ENCODE peak calls at places on chromosomes 12 and 14, in five cellular contexts. V is H1, Z is mesenchymal stem cell, A is trophoblast cell, I is neuronal stem cell. H is an unnamed sample.

GRCh38 chr12:19988457-19988856 is 379.9 kb upstream of the PDE3A start:
- DNase-seq in I (no peak), V (no peak), A (no peak), Z (no peak), H (no peak)

GRCh38 chr12:7009512-7009911 is 8.8 kb downstream of the LPCAT3 start:
- DNase-seq in A (no peak), Z (peak), V (no peak), I (no peak), H (no peak)

GRCh38 chr12:93237235-93237915 is 140.3 kb upstream of the NUDT4 start:
- DNase-seq in I (no peak), V (no peak), A (no peak), Z (no peak), H (no peak)

GRCh38 chr14:100746326-100746725 is 19.6 kb downstream of the DLK1 start:
- DNase-seq in A (no peak), I (no peak), V (no peak), Z (peak), H (no peak)

GRCh38 chr12:22018860-22019259 is 27.2 kb upstream of the CMAS start:
- DNase-seq in V (no peak), Z (no peak), A (peak), I (no peak), H (no peak)

GRCh38 chr14:100893760-100894159 is 9.8 kb downstream of the RTL1 start:
- DNase-seq in A (no peak), Z (no peak), V (no peak), I (no peak), H (peak)

GRCh38 chr14:98244162-98244948 is 1027.6 kb downstream of the BCL11B start:
- DNase-seq in V (no peak), I (no peak), A (no peak), Z (no peak), H (no peak)

GRCh38 chr12:15883536-15883935 is 1.3 kb downstream of the STRAP start:
- DNase-seq in Z (peak), V (no peak), I (no peak), A (no peak), H (no peak)

GRCh38 chr12:54372113-54372806 is 8.0 kb upstream of the GPR84 start:
- DNase-seq in I (no peak), Z (no peak), V (no peak), A (no peak), H (no peak)

GRCh38 chr14:105760691-105761344 is 234.4 kb downstream of the TMEM121 start:
- DNase-seq in I (no peak), Z (no peak), A (no peak), V (no peak), H (no peak)

GRCh38 chr14:43540948-43541347 is 966.1 kb downstream of the FSCB start:
- DNase-seq in A (peak), I (no peak), Z (peak), V (peak), H (peak)

GRCh38 chr12:14272954-14273910 is 92.2 kb upstream of the ATF7IP start:
- DNase-seq in Z (peak), A (peak), V (no peak), I (no peak), H (no peak)

GRCh38 chr12:90174198-90174510 is 465.5 kb upstream of the ATP2B1 start:
- DNase-seq in V (no peak), Z (peak), I (no peak), A (no peak), H (no peak)

GRCh38 chr12:51814311-51815088 is 34.0 kb downstream of the FIGNL2 start:
- DNase-seq in I (peak), V (no peak), A (peak), Z (peak), H (peak)

GRCh38 chr12:49832836-49833421 is 4.7 kb upstream of the NCKAP5L start:
- DNase-seq in V (no peak), I (no peak), Z (peak), A (peak), H (no peak)

GRCh38 chr14:101499080-101499479 is 62.2 kb upstream of the DIO3 start:
- DNase-seq in I (no peak), Z (no peak), V (no peak), A (no peak), H (peak)

GRCh38 chr12:117580718-117581062 is 219.3 kb upstream of the NOS1 start:
- DNase-seq in V (peak), A (no peak), Z (no peak), I (peak), H (peak)

GRCh38 chr12:24668563-24668962 is 280.3 kb downstream of the BCAT1 start:
- DNase-seq in I (no peak), V (no peak), A (no peak), Z (peak), H (no peak)

GRCh38 chr14:104563742-104564615 is 15.6 kb upstream of the C14orf180 start:
- DNase-seq in Z (peak), I (peak), A (peak), V (peak), H (peak)

GRCh38 chr12:20463920-20464524 is 95.7 kb downstream of the PDE3A start:
- DNase-seq in I (no peak), V (no peak), Z (peak), A (peak), H (no peak)

GRCh38 chr12:1929985-1930815 is 11.7 kb upstream of the CACNA2D4 start:
- DNase-seq in Z (no peak), I (no peak), A (no peak), V (no peak), H (peak)

GRCh38 chr12:47736877-47737676 is 11.8 kb upstream of the ENDOU start:
- DNase-seq in V (no peak), I (no peak), A (no peak), Z (peak), H (peak)

GRCh38 chr14:22556021-22556989 is 32.7 kb downstream of the DAD1 start:
- DNase-seq in V (no peak), A (no peak), I (no peak), Z (peak), H (no peak)

GRCh38 chr12:51864701-51865469 is 16.4 kb upstream of the FIGNL2 start:
- DNase-seq in Z (no peak), I (no peak), A (no peak), V (no peak), H (peak)

GRCh38 chr12:13368971-13369370 is 172.4 kb downstream of the EMP1 start:
- DNase-seq in A (no peak), I (peak), Z (no peak), V (no peak), H (no peak)

GRCh38 chr12:57452937-57453509 is 2.1 kb upstream of the INHBE start:
- DNase-seq in A (peak), V (no peak), Z (peak), I (no peak), H (peak)

GRCh38 chr12:78120866-78121590 is 290.3 kb downstream of the NAV3 start:
- DNase-seq in V (no peak), Z (peak), A (peak), I (no peak), H (no peak)

GRCh38 chr12:64877363-64878004 is 53.0 kb downstream of the TBC1D30 start:
- DNase-seq in I (no peak), V (no peak), A (no peak), Z (no peak), H (no peak)

GRCh38 chr12:47610847-47611246 is 95.0 kb downstream of the RPAP3 start:
- DNase-seq in I (no peak), V (no peak), A (no peak), Z (no peak), H (no peak)

GRCh38 chr14:21100931-21101330 is at the start of gene TMEM253:
- DNase-seq in V (no peak), A (no peak), I (no peak), Z (no peak), H (no peak)

GRCh38 chr12:2586159-2587035 is 208.4 kb upstream of the FKBP4 start:
- DNase-seq in Z (peak), I (no peak), V (no peak), A (no peak), H (peak)

GRCh38 chr14:79418649-79419415 is 792.5 kb downstream of the DIO2 start:
- DNase-seq in Z (no peak), I (no peak), V (no peak), A (no peak), H (no peak)
- H2BK12ac ChIP-seq in Z (no peak), I (no peak), V (no peak), A (no peak), H (no peak)

GRCh38 chr12:75509621-75510020 is 1.8 kb downstream of the KRR1 start:
- DNase-seq in A (no peak), I (no peak), V (no peak), Z (no peak), H (no peak)
- H2AFZ ChIP-seq in A (no peak), I (no peak), V (no peak), Z (no peak), H (no peak)

DNA sequence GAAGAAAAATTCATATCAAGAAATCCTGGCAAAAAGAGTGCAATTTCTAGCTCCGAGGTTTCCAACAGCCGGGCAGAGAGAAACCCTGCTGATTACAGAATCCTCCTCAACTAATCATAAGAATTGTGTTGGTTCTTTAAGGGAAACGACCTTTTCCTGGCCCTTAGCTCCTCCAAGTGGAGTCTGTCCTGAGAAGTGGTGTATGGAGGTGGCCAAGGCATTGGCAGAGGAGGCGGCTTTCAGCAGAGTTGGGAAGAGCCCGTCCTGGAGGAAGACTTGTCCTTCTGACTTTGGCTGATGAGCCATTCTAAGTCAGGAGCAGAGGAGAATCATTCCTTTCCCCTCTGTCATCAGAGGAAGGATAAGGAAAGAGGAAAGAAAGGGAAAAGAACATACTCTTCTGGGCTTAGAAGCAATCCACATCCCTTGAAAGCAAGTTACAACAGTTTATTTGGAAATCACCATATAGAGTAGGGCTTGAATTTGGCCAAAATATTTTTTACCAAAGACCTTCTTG is 46.5 kb upstream of the PTCSC3 start:
- DNase-seq in I (no peak), A (no peak), V (no peak), Z (peak), H (no peak)
- H2BK12ac ChIP-seq in I (no peak), A (no peak), V (no peak), Z (no peak), H (no peak)

DNA sequence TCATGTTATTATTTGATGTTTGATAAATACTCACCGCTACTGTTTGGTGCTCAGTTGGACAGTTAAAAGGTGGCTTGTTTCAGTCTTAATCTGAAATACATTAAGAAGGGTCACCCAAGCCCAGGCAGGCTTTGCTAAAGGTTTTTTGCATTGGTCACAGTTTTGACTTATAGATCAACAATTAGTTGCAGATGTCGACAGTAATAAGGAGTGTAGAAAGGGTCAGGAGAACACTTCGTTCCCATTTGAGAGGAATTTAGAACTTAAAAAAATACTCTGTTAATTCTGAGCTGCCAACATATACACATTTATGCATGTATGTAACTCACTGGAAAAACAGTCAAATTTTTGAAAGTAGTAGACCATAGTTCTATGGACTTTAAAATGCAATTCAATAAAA is 130.3 kb downstream of the TMEM30B start:
- DNase-seq in A (no peak), V (no peak), I (no peak), Z (no peak), H (no peak)
- H2AFZ ChIP-seq in A (no peak), V (no peak), I (no peak), Z (no peak), H (no peak)

GRCh38 chr12:8145754-8146415 is 10.9 kb upstream of the ZNF705A start:
- DNase-seq in A (no peak), Z (peak), V (peak), I (peak), H (peak)

DNA sequence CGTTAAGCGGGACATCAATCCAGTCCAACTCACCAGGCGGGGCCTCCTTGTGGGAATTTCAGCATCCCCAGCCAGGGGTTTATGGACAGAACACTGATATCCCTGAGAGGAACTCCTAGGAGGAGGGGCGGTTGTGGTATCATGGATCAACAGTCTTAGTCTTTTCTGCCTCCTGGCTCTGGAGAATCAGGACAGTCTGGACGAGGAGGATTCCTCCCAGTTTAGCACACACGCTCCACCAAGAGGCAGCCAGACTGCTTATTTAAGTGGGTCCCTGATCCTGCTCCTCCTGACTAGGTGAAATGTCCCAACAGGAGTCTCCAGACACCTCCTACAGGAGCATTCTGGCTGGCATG is 10.4 kb upstream of the ZNF705A start:
- DNase-seq in Z (no peak), A (no peak), I (no peak), V (no peak), H (no peak)
- H2BK12ac ChIP-seq in Z (no peak), A (no peak), I (no peak), V (peak), H (no peak)

DNA sequence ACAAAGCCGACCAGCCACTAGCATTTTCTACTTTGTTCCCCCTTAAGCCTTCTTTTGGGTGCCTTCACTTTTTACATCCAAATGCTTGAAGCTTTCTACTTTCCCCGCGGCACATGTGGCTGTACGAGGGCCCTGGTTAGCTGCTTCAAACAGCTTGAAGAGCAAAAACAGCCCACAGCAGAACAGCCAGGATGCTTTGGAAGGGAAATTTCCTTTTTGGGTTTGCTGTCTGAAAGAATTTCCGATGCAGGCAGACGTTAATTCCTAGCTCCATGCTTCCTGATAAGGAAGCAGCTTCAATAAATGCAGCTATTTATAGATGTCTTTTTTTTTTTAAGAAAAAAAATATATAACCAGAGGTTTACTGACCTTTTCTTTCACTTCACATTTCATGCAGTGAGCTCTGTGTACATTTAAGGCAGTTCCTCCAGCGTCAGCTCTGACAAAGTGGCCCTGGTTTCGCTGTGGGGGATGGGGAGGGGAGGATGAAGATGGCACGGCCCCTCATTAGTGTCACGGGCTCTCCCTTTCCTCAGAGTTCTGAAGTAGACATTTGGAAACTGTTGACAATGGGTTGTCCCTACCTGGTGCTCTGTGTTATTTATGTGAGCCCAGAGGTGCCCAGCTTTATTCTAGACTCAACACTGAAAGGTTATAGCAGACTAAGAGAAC is 109.5 kb downstream of the ETV6 start:
- DNase-seq in V (no peak), A (no peak), Z (peak), I (no peak), H (no peak)
- H2AFZ ChIP-seq in V (no peak), A (no peak), Z (no peak), I (no peak), H (no peak)

GRCh38 chr14:69959136-69959535 is 79.9 kb downstream of the SMOC1 start:
- DNase-seq in I (no peak), Z (no peak), V (no peak), A (no peak), H (no peak)
- H2BK12ac ChIP-seq in I (no peak), Z (no peak), V (no peak), A (no peak), H (no peak)

GRCh38 chr12:18363321-18363720 is 102.0 kb downstream of the PIK3C2G start:
- DNase-seq in Z (no peak), V (no peak), I (no peak), A (no peak), H (no peak)

GRCh38 chr12:18373176-18373575 is 111.9 kb downstream of the PIK3C2G start:
- DNase-seq in V (no peak), A (no peak), Z (no peak), I (no peak), H (no peak)

GRCh38 chr12:18368594-18368993 is 107.3 kb downstream of the PIK3C2G start:
- DNase-seq in A (no peak), Z (no peak), I (no peak), V (no peak), H (no peak)
- H2AFZ ChIP-seq in A (no peak), Z (no peak), I (no peak), V (no peak), H (no peak)

DNA sequence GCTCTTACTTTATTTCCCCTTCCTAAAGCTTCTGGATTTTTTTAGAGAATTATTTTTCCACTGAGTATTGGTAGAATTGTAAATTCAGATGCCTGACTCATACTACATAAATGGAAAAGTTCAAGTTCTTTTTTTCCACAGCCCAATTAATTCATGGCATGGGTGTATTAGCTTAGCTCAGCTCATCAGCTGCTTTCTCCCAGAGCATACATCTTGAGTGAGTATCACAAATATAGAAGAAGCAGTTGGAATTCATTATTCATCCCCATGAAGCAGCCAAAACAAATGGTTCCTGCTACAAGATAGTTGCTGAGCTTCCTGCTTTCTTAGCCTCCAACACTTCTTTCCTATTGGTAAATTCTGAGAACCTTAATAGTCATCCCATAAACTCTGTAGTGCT is 105.1 kb downstream of the C12orf50 start:
- DNase-seq in V (no peak), Z (no peak), I (no peak), A (no peak), H (no peak)
- H2BK12ac ChIP-seq in V (no peak), Z (no peak), I (no peak), A (no peak), H (no peak)